ENCODE peak calls at places on chromosomes 2 and 18, in seven cellular contexts. R, P, L, H, D, G and B are unnamed samples. For H3K4me1, the result is how much of the 10 kb centered on the place peaks cover.

GRCh38 chr2:9282713-9283112 is 76.1 kb downstream of the ASAP2 start:
- DNase-seq in D (no peak), R (no peak), P (no peak), L (peak), G (no peak), H (no peak), B (no peak)

GRCh38 chr2:40455661-40456060 is 3.8 kb upstream of the SLC8A1 start:
- DNase-seq in R (no peak), L (no peak), D (no peak), H (no peak), G (no peak), P (no peak), B (peak)

GRCh38 chr2:64019083-64019974 is at the start of gene VPS54:
- DNase-seq in P (no peak), G (peak), D (peak), R (peak), L (peak), H (peak), B (peak)

GRCh38 chr2:170468557-170468956 is 246.6 kb upstream of the SP5 start:
- DNase-seq in L (peak), H (no peak), D (no peak), P (no peak), R (no peak), G (no peak), B (no peak)

GRCh38 chr2:116467243-116467642 is 1347.2 kb upstream of the DDX18 start:
- DNase-seq in R (no peak), D (no peak), H (no peak), G (no peak), L (no peak), P (no peak), B (no peak)

GRCh38 chr2:102975996-102976636 is 214.3 kb downstream of the TMEM182 start:
- DNase-seq in H (no peak), P (peak), D (no peak), L (peak), R (no peak), G (no peak), B (no peak)

GRCh38 chr18:62897153-62897552 is 181.8 kb downstream of the PHLPP1 start:
- DNase-seq in L (no peak), P (no peak), G (no peak), D (no peak), R (no peak), H (no peak), B (no peak)

GRCh38 chr2:18754286-18754685 is 164.9 kb upstream of the NT5C1B start:
- DNase-seq in G (no peak), R (no peak), L (no peak), P (no peak), H (no peak), D (no peak), B (no peak)

GRCh38 chr2:231621051-231621879 is 28.6 kb downstream of the TEX44 start:
- DNase-seq in R (peak), D (no peak), P (no peak), H (peak), G (no peak), L (peak), B (peak)

GRCh38 chr2:1887915-1888314 is 143.6 kb upstream of the PXDN start:
- DNase-seq in R (no peak), D (no peak), P (no peak), H (no peak), G (no peak), L (no peak), B (no peak)

GRCh38 chr2:241635756-241636155 is 1.2 kb downstream of the THAP4 start:
- DNase-seq in D (no peak), G (no peak), L (no peak), R (no peak), P (no peak), H (no peak), B (no peak)

GRCh38 chr2:182558564-182558963 is 131.7 kb upstream of the PDE1A start:
- DNase-seq in P (no peak), D (no peak), L (no peak), G (no peak), H (no peak), R (no peak), B (no peak)

GRCh38 chr2:97662895-97663625 is 784 bp downstream of the ACTR1B start:
- DNase-seq in R (peak), H (peak), P (peak), G (peak), L (peak), D (peak), B (peak)

GRCh38 chr2:227370087-227370486 is 9.0 kb downstream of the TM4SF20 start:
- DNase-seq in R (no peak), H (no peak), P (no peak), L (no peak), D (no peak), G (no peak), B (no peak)

GRCh38 chr2:95300391-95300938 is 3.3 kb downstream of the KCNIP3 start:
- DNase-seq in R (no peak), P (no peak), G (no peak), D (no peak), L (peak), H (no peak), B (no peak)

GRCh38 chr2:168851674-168852320 is 38.4 kb downstream of the SPC25 start:
- DNase-seq in G (no peak), D (no peak), P (no peak), L (no peak), R (no peak), H (no peak), B (no peak)

GRCh38 chr18:54798186-54798585 is 30.1 kb upstream of the RAB27B start:
- DNase-seq in R (no peak), H (no peak), L (no peak), D (no peak), G (no peak), P (no peak), B (no peak)

GRCh38 chr2:147030966-147031760 is 813.7 kb upstream of the ACVR2A start:
- DNase-seq in L (no peak), G (no peak), H (no peak), D (no peak), R (no peak), P (no peak), B (no peak)

GRCh38 chr18:42363446-42363845 is 408.4 kb downstream of the PIK3C3 start:
- DNase-seq in P (no peak), R (no peak), H (no peak), G (no peak), D (no peak), L (no peak), B (no peak)

GRCh38 chr2:134401789-134402188 is 147.9 kb downstream of the MGAT5 start:
- DNase-seq in G (no peak), P (no peak), H (no peak), R (no peak), D (no peak), L (no peak), B (no peak)

GRCh38 chr2:66790651-66791181 is 355.8 kb downstream of the MEIS1 start:
- DNase-seq in R (peak), L (peak), G (no peak), H (no peak), P (no peak), D (no peak), B (no peak)

GRCh38 chr2:177265386-177265690 is 811 bp upstream of the NFE2L2 start:
- DNase-seq in P (no peak), H (no peak), R (no peak), D (peak), L (peak), G (no peak), B (no peak)

GRCh38 chr18:47968006-47968676 is 37.7 kb upstream of the SMAD2 start:
- DNase-seq in L (no peak), H (no peak), P (no peak), G (no peak), R (no peak), D (no peak), B (no peak)

GRCh38 chr2:75356857-75357256 is 157.5 kb upstream of the TACR1 start:
- DNase-seq in G (no peak), D (no peak), R (no peak), H (no peak), P (no peak), L (no peak), B (no peak)

GRCh38 chr18:7205346-7205745 is 25.5 kb upstream of the LRRC30 start:
- DNase-seq in P (no peak), D (no peak), H (no peak), L (no peak), R (no peak), G (no peak), B (no peak)

GRCh38 chr2:221943078-221943810 is 355.6 kb downstream of the PAX3 start:
- DNase-seq in R (peak), L (no peak), H (no peak), G (no peak), P (no peak), D (no peak), B (no peak)

GRCh38 chr2:107804608-107805498 is 21.8 kb upstream of the RGPD4 start:
- DNase-seq in G (no peak), R (no peak), H (no peak), L (no peak), D (no peak), P (no peak), B (no peak)

GRCh38 chr2:1816414-1816911 is 72.1 kb upstream of the PXDN start:
- DNase-seq in P (no peak), D (no peak), H (peak), L (no peak), G (no peak), R (peak), B (no peak)

GRCh38 chr2:158781562-158781961 is 13.6 kb upstream of the DAPL1 start:
- DNase-seq in D (no peak), R (no peak), P (no peak), H (no peak), L (no peak), G (no peak), B (no peak)

GRCh38 chr2:164073053-164073757 is 337.4 kb upstream of the FIGN start:
- DNase-seq in H (no peak), R (no peak), P (no peak), L (no peak), G (no peak), D (no peak), B (no peak)

GRCh38 chr18:33826151-33826550 is 248.1 kb downstream of the ASXL3 start:
- DNase-seq in G (no peak), P (no peak), D (no peak), H (no peak), L (no peak), R (no peak), B (no peak)

DNA sequence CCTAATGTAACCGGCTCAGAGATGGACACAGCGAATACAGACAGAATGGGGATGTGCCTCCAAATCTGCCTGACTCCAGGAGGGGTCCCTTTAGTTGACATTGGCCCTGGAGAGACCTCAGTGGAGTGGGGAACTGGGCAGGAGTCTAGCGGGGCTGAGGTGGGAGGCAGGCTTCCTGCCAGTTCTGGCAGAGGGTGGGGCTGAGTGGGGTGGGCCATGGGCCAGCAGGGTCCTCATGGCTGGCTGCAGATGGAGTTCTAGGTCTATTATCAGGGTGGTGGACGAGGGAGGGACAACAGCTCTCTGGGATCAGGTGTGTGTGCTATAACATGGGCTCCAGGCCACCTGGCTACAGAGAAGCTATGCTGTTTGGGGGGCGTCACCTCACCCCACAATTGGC is 21.1 kb downstream of the PROC start:
- DNase-seq in R (no peak), H (no peak), L (no peak), G (no peak), D (no peak), P (no peak), B (no peak)
- H3K4me1 ChIP-seq in R (under half), H (under half), L (under half), G (under half), D (under half), P (under half), B (under half)

GRCh38 chr2:138101718-138102117 is 137.4 kb downstream of the HNMT start:
- DNase-seq in G (no peak), L (no peak), D (no peak), H (no peak), R (no peak), P (no peak), B (no peak)

GRCh38 chr2:138104071-138104470 is 139.8 kb downstream of the HNMT start:
- DNase-seq in P (no peak), L (no peak), D (no peak), R (no peak), H (no peak), G (no peak), B (no peak)

GRCh38 chr2:138103156-138103555 is 138.9 kb downstream of the HNMT start:
- DNase-seq in G (no peak), R (no peak), H (no peak), L (no peak), D (no peak), P (no peak), B (no peak)

GRCh38 chr2:138105358-138105757 is 141.1 kb downstream of the HNMT start:
- DNase-seq in P (no peak), R (no peak), H (no peak), D (no peak), G (no peak), L (no peak), B (no peak)

GRCh38 chr2:138102664-138103063 is 138.4 kb downstream of the HNMT start:
- DNase-seq in P (no peak), R (no peak), G (no peak), D (no peak), L (no peak), H (no peak), B (no peak)
- H3K4me1 ChIP-seq in P (under half), R (under half), G (under half), D (under half), L (under half), H (under half), B (under half)

GRCh38 chr2:189302274-189302948 is 122.8 kb upstream of the COL5A2 start:
- DNase-seq in G (no peak), P (no peak), H (no peak), D (no peak), R (no peak), L (no peak), B (no peak)
- H3K4me1 ChIP-seq in G (under half), P (under half), H (under half), D (half or more), R (under half), L (under half), B (under half)

GRCh38 chr18:45103319-45104070 is 422.8 kb downstream of the SETBP1 start:
- DNase-seq in G (no peak), R (no peak), P (no peak), L (no peak), H (no peak), D (no peak), B (no peak)

GRCh38 chr18:45106331-45106774 is 425.7 kb downstream of the SETBP1 start:
- DNase-seq in L (no peak), G (no peak), D (no peak), H (no peak), R (no peak), P (no peak), B (no peak)

GRCh38 chr18:45102863-45103262 is 422.2 kb downstream of the SETBP1 start:
- DNase-seq in P (no peak), R (no peak), H (no peak), D (no peak), L (no peak), G (no peak), B (no peak)

GRCh38 chr18:45107425-45107824 is 426.7 kb downstream of the SETBP1 start:
- DNase-seq in L (no peak), G (no peak), R (no peak), H (no peak), D (no peak), P (no peak), B (no peak)

DNA sequence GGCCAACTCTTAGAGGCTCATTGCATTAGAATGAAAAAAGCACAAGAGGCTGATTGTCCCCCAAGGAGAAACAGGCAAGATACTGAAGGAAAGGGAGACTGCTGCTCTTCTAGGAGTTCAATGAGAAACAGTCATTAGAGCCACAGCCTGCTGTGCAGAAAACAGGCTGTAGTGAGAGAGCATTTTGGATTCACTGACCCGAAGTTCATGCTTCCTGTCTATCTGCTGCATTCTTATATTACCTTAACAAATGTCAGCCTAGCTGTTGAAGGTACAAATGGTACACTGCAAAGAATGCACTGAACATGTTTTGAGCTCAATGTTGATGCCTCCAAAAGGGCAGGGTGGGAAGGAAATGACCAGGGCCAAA is 423.4 kb downstream of the SETBP1 start:
- DNase-seq in H (no peak), P (no peak), G (no peak), D (no peak), L (no peak), R (no peak), B (no peak)
- H3K4me1 ChIP-seq in H (under half), P (under half), G (under half), D (under half), L (under half), R (under half), B (under half)

DNA sequence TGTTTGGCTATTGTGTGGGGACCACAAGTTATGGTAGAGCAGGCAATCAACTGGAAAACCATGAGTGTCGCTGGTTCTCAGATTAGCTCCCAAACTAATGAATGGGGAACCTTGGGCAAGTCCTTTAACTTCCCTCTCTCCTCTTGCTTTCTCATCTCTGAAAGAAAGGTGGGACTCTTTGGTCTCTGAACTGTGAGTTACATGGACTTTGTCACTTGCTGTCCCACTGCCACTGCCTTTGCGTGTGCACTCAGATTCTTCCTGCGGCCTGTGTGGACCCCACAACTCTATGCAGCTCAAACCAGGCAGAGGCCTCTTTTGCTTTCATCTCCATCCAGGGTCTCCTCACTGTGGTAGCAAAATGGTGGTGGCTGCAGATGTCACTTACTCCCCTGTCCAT is 86.7 kb downstream of the RNF144A start:
- DNase-seq in G (no peak), R (no peak), H (no peak), P (no peak), D (no peak), L (no peak), B (no peak)
- H3K4me1 ChIP-seq in G (under half), R (under half), H (under half), P (under half), D (under half), L (under half), B (under half)

DNA sequence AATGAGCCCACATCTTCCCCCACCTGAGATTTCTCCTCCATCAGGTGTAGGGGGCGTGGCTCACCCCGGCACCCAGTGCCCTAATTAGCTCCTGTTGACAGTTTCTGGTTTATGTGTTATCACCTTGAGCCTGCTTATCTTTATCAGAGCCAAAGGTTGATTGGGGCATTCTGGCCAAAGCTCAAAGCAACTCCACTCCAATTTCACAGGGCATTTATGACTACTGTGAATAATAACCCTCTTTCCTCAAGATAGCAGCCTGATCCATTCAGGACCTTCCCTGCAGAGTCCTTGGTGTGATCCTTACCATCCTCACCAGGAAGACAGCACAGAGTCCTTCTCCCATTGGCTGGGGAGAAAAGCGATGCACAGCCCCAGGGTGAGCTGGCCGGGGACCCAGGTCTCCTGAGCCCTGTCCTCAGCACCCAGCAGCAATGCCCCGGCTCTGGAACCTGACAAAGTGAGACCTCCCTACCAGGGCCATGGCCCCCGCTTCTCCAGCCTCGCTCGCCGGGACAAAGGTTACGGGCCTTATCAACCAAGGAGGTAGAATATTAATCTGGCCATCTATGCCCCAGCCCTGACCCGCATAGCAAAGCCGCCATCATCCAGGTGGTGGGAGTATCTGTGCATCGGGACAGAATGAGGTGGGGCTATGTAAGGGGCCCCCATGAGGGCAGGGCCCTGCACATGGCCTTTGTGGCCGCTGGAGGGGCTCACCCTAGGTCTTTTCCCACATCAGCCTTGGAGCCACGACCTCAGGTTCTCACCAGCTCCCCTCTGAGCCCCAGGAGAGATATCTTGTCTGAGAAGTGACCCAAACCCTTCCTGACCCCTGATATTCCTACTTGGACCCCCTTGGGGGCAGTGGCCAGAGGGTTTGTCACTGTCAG is 64.5 kb downstream of the ZFP36L2 start:
- DNase-seq in D (no peak), R (no peak), L (peak), P (no peak), H (no peak), G (no peak), B (no peak)
- H3K4me1 ChIP-seq in D (half or more), R (under half), L (under half), P (under half), H (under half), G (half or more), B (under half)